ENCODE peak calls at places on chromosomes 4 and X, in seven cellular contexts. One of them, this sample, is unnamed.

GRCh38 chr4:125703443-125703842 is 388.7 kb downstream of the FAT4 start:
- DNase-seq in fibroblast of the aortic adventitia: peak; percentile 54
- DNase-seq in mammary epithelial cell: peak; percentile 21
- DNase-seq in left ventricle myocardium inferior: no peak
- DNase-seq in chondrocyte: no peak
- DNase-seq in Caco-2: no peak
- DNase-seq in GM13976: no peak
- DNase-seq in this sample: no peak

GRCh38 chr4:83112678-83113428 is 1.7 kb downstream of the PLAC8 start:
- DNase-seq in fibroblast of the aortic adventitia: no peak
- DNase-seq in mammary epithelial cell: no peak
- DNase-seq in left ventricle myocardium inferior: no peak
- DNase-seq in chondrocyte: no peak
- DNase-seq in Caco-2: no peak
- DNase-seq in GM13976: no peak
- DNase-seq in this sample: no peak

GRCh38 chrX:130413415-130413814 is 11.6 kb downstream of the RBMX2 start:
- DNase-seq in fibroblast of the aortic adventitia: peak; percentile 2
- DNase-seq in mammary epithelial cell: no peak
- DNase-seq in left ventricle myocardium inferior: no peak
- DNase-seq in chondrocyte: no peak
- DNase-seq in Caco-2: no peak
- DNase-seq in GM13976: no peak
- DNase-seq in this sample: no peak

GRCh38 chrX:25005382-25006185 is 10.2 kb downstream of the ARX start:
- DNase-seq in fibroblast of the aortic adventitia: no peak
- DNase-seq in mammary epithelial cell: no peak
- DNase-seq in left ventricle myocardium inferior: no peak
- DNase-seq in chondrocyte: no peak
- DNase-seq in Caco-2: no peak
- DNase-seq in GM13976: no peak
- DNase-seq in this sample: no peak

GRCh38 chr4:20194079-20195013 is 57.4 kb upstream of the SLIT2 start:
- DNase-seq in fibroblast of the aortic adventitia: peak; percentile 92
- DNase-seq in mammary epithelial cell: peak; percentile 51
- DNase-seq in left ventricle myocardium inferior: no peak
- DNase-seq in chondrocyte: no peak
- DNase-seq in Caco-2: no peak
- DNase-seq in GM13976: no peak
- DNase-seq in this sample: no peak

GRCh38 chr4:15109583-15109982 is 107.3 kb downstream of the CPEB2 start:
- DNase-seq in fibroblast of the aortic adventitia: no peak
- DNase-seq in mammary epithelial cell: no peak
- DNase-seq in left ventricle myocardium inferior: no peak
- DNase-seq in chondrocyte: no peak
- DNase-seq in Caco-2: no peak
- DNase-seq in GM13976: no peak
- DNase-seq in this sample: no peak

GRCh38 chr4:174110180-174110579 is 173.3 kb downstream of the FBXO8 start:
- DNase-seq in fibroblast of the aortic adventitia: no peak
- DNase-seq in mammary epithelial cell: no peak
- DNase-seq in left ventricle myocardium inferior: no peak
- DNase-seq in chondrocyte: no peak
- DNase-seq in Caco-2: no peak
- DNase-seq in GM13976: no peak
- DNase-seq in this sample: no peak

GRCh38 chrX:19602866-19603620 is 87.7 kb upstream of the MAP3K15 start:
- DNase-seq in fibroblast of the aortic adventitia: peak; percentile 43
- DNase-seq in mammary epithelial cell: peak; percentile 83
- DNase-seq in left ventricle myocardium inferior: no peak
- DNase-seq in chondrocyte: no peak
- DNase-seq in Caco-2: no peak
- DNase-seq in GM13976: no peak
- DNase-seq in this sample: no peak

GRCh38 chr4:180589575-180589974 is 1653.6 kb upstream of the TENM3 start:
- DNase-seq in fibroblast of the aortic adventitia: no peak
- DNase-seq in mammary epithelial cell: no peak
- DNase-seq in left ventricle myocardium inferior: no peak
- DNase-seq in chondrocyte: no peak
- DNase-seq in Caco-2: no peak
- DNase-seq in GM13976: no peak
- DNase-seq in this sample: no peak

GRCh38 chrX:130529531-130529930 is 127.7 kb downstream of the RBMX2 start:
- DNase-seq in fibroblast of the aortic adventitia: no peak
- DNase-seq in mammary epithelial cell: no peak
- DNase-seq in left ventricle myocardium inferior: no peak
- DNase-seq in chondrocyte: no peak
- DNase-seq in Caco-2: no peak
- DNase-seq in GM13976: no peak
- DNase-seq in this sample: no peak

GRCh38 chr4:105361021-105361420 is 112.8 kb downstream of the PPA2 start:
- DNase-seq in fibroblast of the aortic adventitia: no peak
- DNase-seq in mammary epithelial cell: no peak
- DNase-seq in left ventricle myocardium inferior: no peak
- DNase-seq in chondrocyte: no peak
- DNase-seq in Caco-2: no peak
- DNase-seq in GM13976: no peak
- DNase-seq in this sample: no peak

GRCh38 chrX:97400492-97400891 is 516.8 kb downstream of the RPA4 start:
- DNase-seq in fibroblast of the aortic adventitia: no peak
- DNase-seq in mammary epithelial cell: no peak
- DNase-seq in left ventricle myocardium inferior: no peak
- DNase-seq in chondrocyte: no peak
- DNase-seq in Caco-2: no peak
- DNase-seq in GM13976: no peak
- DNase-seq in this sample: no peak

GRCh38 chrX:128294198-128294597 is 242.0 kb upstream of the ACTRT1 start:
- DNase-seq in fibroblast of the aortic adventitia: no peak
- DNase-seq in mammary epithelial cell: no peak
- DNase-seq in left ventricle myocardium inferior: no peak
- DNase-seq in chondrocyte: no peak
- DNase-seq in Caco-2: no peak
- DNase-seq in GM13976: no peak
- DNase-seq in this sample: no peak

GRCh38 chrX:83658731-83659130 is 150.6 kb downstream of the POU3F4 start:
- DNase-seq in fibroblast of the aortic adventitia: no peak
- DNase-seq in mammary epithelial cell: no peak
- DNase-seq in left ventricle myocardium inferior: no peak
- DNase-seq in chondrocyte: no peak
- DNase-seq in Caco-2: no peak
- DNase-seq in GM13976: peak; percentile 12
- DNase-seq in this sample: no peak
- TF ChIP-seq CTCF in fibroblast of the aortic adventitia: no peak
- TF ChIP-seq CTCF in mammary epithelial cell: no peak
- TF ChIP-seq CTCF in left ventricle myocardium inferior: no peak
- TF ChIP-seq CTCF in chondrocyte: peak; percentile 13
- TF ChIP-seq CTCF in Caco-2: no peak
- TF ChIP-seq CTCF in GM13976: peak; percentile 36
- TF ChIP-seq CTCF in this sample: no peak

GRCh38 chr4:5979981-5980380 is 38.2 kb downstream of the C4orf50 start:
- DNase-seq in fibroblast of the aortic adventitia: no peak
- DNase-seq in mammary epithelial cell: peak; percentile 4
- DNase-seq in left ventricle myocardium inferior: no peak
- DNase-seq in chondrocyte: no peak
- DNase-seq in Caco-2: no peak
- DNase-seq in GM13976: no peak
- DNase-seq in this sample: peak; percentile 77
- TF ChIP-seq CTCF in fibroblast of the aortic adventitia: peak; percentile 24
- TF ChIP-seq CTCF in mammary epithelial cell: peak; percentile 12
- TF ChIP-seq CTCF in left ventricle myocardium inferior: peak; percentile 54
- TF ChIP-seq CTCF in chondrocyte: peak; percentile 71
- TF ChIP-seq CTCF in Caco-2: peak; percentile 31
- TF ChIP-seq CTCF in GM13976: peak; percentile 19
- TF ChIP-seq CTCF in this sample: no peak

DNA sequence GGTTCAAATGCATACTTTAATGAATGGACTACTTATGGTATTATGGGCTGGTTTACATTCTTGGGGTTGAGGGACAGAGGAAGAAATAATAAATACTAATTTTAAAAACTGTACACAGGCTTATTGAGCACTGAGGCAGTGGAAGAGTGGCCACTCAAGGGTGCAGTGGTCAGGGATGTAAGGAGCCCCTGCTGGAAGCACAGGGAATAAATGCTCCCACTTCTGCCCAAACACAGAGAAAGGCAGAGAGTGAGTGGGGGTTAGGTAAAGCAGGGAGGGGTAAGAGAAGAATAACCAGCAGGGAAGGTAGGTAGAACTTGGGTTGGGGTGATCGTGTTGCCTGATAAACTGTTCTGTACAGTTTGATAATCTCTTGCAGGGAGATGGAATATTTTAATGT is 60.0 kb downstream of the GAB1 start:
- DNase-seq in fibroblast of the aortic adventitia: no peak
- DNase-seq in mammary epithelial cell: no peak
- DNase-seq in left ventricle myocardium inferior: no peak
- DNase-seq in chondrocyte: no peak
- DNase-seq in Caco-2: no peak
- DNase-seq in GM13976: no peak
- DNase-seq in this sample: no peak
- TF ChIP-seq CTCF in fibroblast of the aortic adventitia: no peak
- TF ChIP-seq CTCF in mammary epithelial cell: peak; percentile 6
- TF ChIP-seq CTCF in left ventricle myocardium inferior: no peak
- TF ChIP-seq CTCF in chondrocyte: peak; percentile 31
- TF ChIP-seq CTCF in Caco-2: no peak
- TF ChIP-seq CTCF in GM13976: no peak
- TF ChIP-seq CTCF in this sample: no peak

GRCh38 chrX:137342969-137343368 is 223.0 kb upstream of the ZIC3 start:
- DNase-seq in fibroblast of the aortic adventitia: no peak
- DNase-seq in mammary epithelial cell: no peak
- DNase-seq in left ventricle myocardium inferior: no peak
- DNase-seq in chondrocyte: no peak
- DNase-seq in Caco-2: no peak
- DNase-seq in GM13976: no peak
- DNase-seq in this sample: no peak
- TF ChIP-seq CTCF in fibroblast of the aortic adventitia: no peak
- TF ChIP-seq CTCF in mammary epithelial cell: no peak
- TF ChIP-seq CTCF in left ventricle myocardium inferior: no peak
- TF ChIP-seq CTCF in chondrocyte: no peak
- TF ChIP-seq CTCF in Caco-2: no peak
- TF ChIP-seq CTCF in GM13976: no peak
- TF ChIP-seq CTCF in this sample: no peak

DNA sequence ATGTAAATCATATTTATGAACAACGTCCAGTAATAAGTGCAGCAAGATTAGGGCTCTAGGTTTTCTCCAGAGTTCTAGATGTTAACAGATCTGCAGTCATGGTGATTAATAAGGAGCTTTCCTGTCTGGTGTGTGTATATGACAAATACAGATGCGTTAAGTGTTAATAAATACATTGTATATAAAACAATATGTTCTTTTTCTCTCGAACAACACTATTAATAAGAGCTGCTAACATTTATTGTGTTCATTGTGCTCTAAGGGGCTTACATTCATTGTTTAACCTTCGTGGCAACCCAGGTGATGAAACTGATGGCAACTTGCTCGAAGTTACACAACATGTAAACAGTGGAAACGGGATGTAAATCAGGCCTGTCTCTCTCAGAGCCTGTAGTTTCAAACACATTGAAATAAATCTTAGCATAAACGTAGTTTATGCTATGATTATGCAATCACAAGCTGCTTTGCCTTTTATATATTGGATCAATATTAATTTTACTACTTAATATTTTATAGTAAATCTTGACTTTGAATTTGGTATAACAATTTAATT is 547 bp upstream of the CLGN start:
- DNase-seq in fibroblast of the aortic adventitia: peak; percentile 22
- DNase-seq in mammary epithelial cell: no peak
- DNase-seq in left ventricle myocardium inferior: no peak
- DNase-seq in chondrocyte: no peak
- DNase-seq in Caco-2: no peak
- DNase-seq in GM13976: no peak
- DNase-seq in this sample: no peak
- TF ChIP-seq CTCF in fibroblast of the aortic adventitia: no peak
- TF ChIP-seq CTCF in mammary epithelial cell: no peak
- TF ChIP-seq CTCF in left ventricle myocardium inferior: no peak
- TF ChIP-seq CTCF in chondrocyte: no peak
- TF ChIP-seq CTCF in Caco-2: no peak
- TF ChIP-seq CTCF in GM13976: no peak
- TF ChIP-seq CTCF in this sample: no peak